ENCODE peak calls at places on chromosomes 7 and 10, in six cellular contexts. Y is HepG2, T is upper lobe of left lung, A is A549, G is K562, E is GM12878. L is an unnamed sample.
A peak's percentile ranks its signal among the peaks of the same experiment; 100 is the strongest.

GRCh38 chr10:63887026-63887589 is 365.9 kb downstream of the REEP3 start:
- ATAC-seq in G (peak; percentile 99), E (no peak), A (peak; percentile 79), T (no peak), Y (peak; percentile 86), L (no peak)

GRCh38 chr7:116727432-116728009 is 55.5 kb downstream of the MET start:
- ATAC-seq in T (peak; percentile 16), Y (peak; percentile 75), A (peak; percentile 13), G (no peak), E (no peak), L (no peak)

GRCh38 chr7:105127179-105127578 is 113.2 kb downstream of the KMT2E start:
- ATAC-seq in Y (no peak), T (no peak), G (no peak), E (no peak), A (no peak), L (no peak)

GRCh38 chr7:41367967-41368882 is 334.7 kb downstream of the INHBA start:
- ATAC-seq in Y (no peak), E (no peak), G (no peak), A (no peak), T (no peak), L (no peak)

GRCh38 chr10:21757601-21757901 is 223.5 kb downstream of the MLLT10 start:
- ATAC-seq in G (peak; percentile 31), Y (no peak), E (no peak), T (no peak), A (no peak), L (no peak)

GRCh38 chr10:120931999-120932398 is 80.8 kb downstream of the WDR11 start:
- ATAC-seq in E (no peak), G (no peak), T (no peak), A (no peak), Y (no peak), L (no peak)

GRCh38 chr10:25890995-25891394 is 43.0 kb upstream of the MYO3A start:
- ATAC-seq in A (no peak), T (no peak), E (no peak), G (no peak), Y (no peak), L (no peak)

GRCh38 chr7:39608278-39608677 is 15.1 kb upstream of the RALA start:
- ATAC-seq in Y (no peak), E (no peak), G (no peak), T (no peak), A (no peak), L (no peak)

GRCh38 chr7:98748090-98748489 is 121.7 kb downstream of the TMEM130 start:
- ATAC-seq in A (no peak), E (no peak), G (no peak), T (no peak), Y (no peak), L (no peak)

GRCh38 chr7:690478-691360 is 35.8 kb upstream of the DNAAF5 start:
- ATAC-seq in G (no peak), T (no peak), E (no peak), Y (no peak), A (no peak), L (no peak)

GRCh38 chr7:147903871-147904576 is 686.5 kb upstream of the C7orf33 start:
- ATAC-seq in G (no peak), E (no peak), A (no peak), T (no peak), Y (no peak), L (no peak)

GRCh38 chr10:68879628-68880027 is 21.5 kb upstream of the DDX50 start:
- ATAC-seq in A (peak; percentile 57), T (no peak), G (no peak), E (no peak), Y (no peak), L (no peak)

GRCh38 chr7:124784879-124785818 is 19.6 kb upstream of the GPR37 start:
- ATAC-seq in A (peak; percentile 93), G (peak; percentile 90), E (peak; percentile 77), Y (peak; percentile 88), T (peak; percentile 83), L (peak; percentile 57)

GRCh38 chr7:16232273-16232672 is 189.1 kb downstream of the CRPPA start:
- ATAC-seq in G (no peak), E (no peak), Y (no peak), A (no peak), T (no peak), L (no peak)

GRCh38 chr7:43648725-43649406 is 66.0 kb downstream of the STK17A start:
- ATAC-seq in Y (no peak), T (peak; percentile 47), G (no peak), E (peak; percentile 77), A (peak; percentile 11), L (no peak)

GRCh38 chr7:126403040-126403439 is 849.7 kb downstream of the GRM8 start:
- ATAC-seq in E (no peak), G (no peak), Y (no peak), A (no peak), T (no peak), L (no peak)

GRCh38 chr7:117296066-117296465 is 26.8 kb downstream of the WNT2 start:
- ATAC-seq in T (no peak), Y (no peak), G (no peak), E (no peak), A (no peak), L (no peak)

GRCh38 chr7:35342786-35343185 is 88.9 kb upstream of the TBX20 start:
- ATAC-seq in T (no peak), Y (no peak), E (no peak), G (no peak), A (no peak), L (no peak)

GRCh38 chr7:25849361-25850184 is 302.4 kb upstream of the NFE2L3 start:
- ATAC-seq in G (peak; percentile 49), T (peak; percentile 72), E (no peak), A (peak; percentile 69), Y (peak; percentile 43), L (peak; percentile 40)

GRCh38 chr7:44072364-44073231 is 7.2 kb upstream of the PGAM2 start:
- ATAC-seq in A (peak; percentile 90), T (peak; percentile 72), G (peak; percentile 90), E (peak; percentile 75), Y (peak; percentile 81), L (peak; percentile 59)

GRCh38 chr10:93309062-93309461 is 173.1 kb downstream of the MYOF start:
- ATAC-seq in Y (no peak), E (no peak), T (no peak), G (no peak), A (peak; percentile 32), L (no peak)

GRCh38 chr10:114304566-114305421 is 65.7 kb downstream of the VWA2 start:
- ATAC-seq in G (no peak), E (peak; percentile 88), A (peak; percentile 78), T (peak; percentile 65), Y (peak; percentile 92), L (peak; percentile 35)

GRCh38 chr7:159143780-159144755 is 599 bp downstream of the VIPR2 start:
- ATAC-seq in Y (no peak), T (peak; percentile 69), A (no peak), E (no peak), G (no peak), L (peak; percentile 42)

GRCh38 chr7:90961037-90961725 is 303.1 kb upstream of the FZD1 start:
- ATAC-seq in T (no peak), E (no peak), G (no peak), Y (no peak), A (no peak), L (no peak)

GRCh38 chr10:21329995-21330627 is 195.4 kb downstream of the SKIDA1 start:
- ATAC-seq in A (peak; percentile 83), G (no peak), T (peak; percentile 86), Y (peak; percentile 58), E (peak; percentile 54), L (peak; percentile 63)

GRCh38 chr10:128641998-128642397 is 515.8 kb upstream of the MKI67 start:
- ATAC-seq in A (no peak), E (no peak), G (no peak), Y (no peak), T (no peak), L (no peak)

GRCh38 chr10:30979956-30980355 is 51.7 kb downstream of the ZNF438 start:
- ATAC-seq in E (no peak), Y (no peak), A (no peak), G (no peak), T (no peak), L (no peak)

GRCh38 chr7:134126937-134127848 is at the start of gene LRGUK:
- ATAC-seq in T (peak; percentile 99), G (peak; percentile 100), A (peak; percentile 100), E (peak; percentile 100), Y (peak; percentile 100), L (peak; percentile 96)

DNA sequence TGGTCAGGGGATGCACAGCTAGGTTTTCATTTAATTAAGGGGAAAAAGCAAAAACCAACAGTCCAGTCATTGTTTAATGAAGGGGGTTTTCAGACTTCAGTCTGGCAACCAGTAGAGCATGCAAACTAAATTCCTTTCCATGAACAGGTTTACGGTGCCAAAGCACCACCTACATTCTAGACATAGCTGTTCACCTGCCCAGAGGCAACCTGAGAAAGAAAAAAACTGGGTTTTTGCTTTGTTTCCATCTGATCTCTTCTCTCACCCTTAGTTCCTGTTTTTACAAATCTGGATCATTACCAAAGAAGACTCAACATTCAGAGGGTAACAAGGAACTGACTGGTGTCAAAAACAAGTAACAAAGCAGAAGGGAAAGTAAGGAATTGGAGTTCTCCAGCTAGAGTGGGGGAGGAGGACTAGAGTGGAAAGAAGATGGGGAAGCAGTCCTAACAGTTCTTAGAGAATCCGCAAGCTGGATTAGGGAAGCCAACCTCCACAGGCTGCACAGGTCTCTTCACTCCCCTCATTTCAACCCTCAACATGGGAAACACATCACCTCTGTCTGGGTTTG is 36.4 kb downstream of the CPVL start:
- ATAC-seq in E (no peak), A (no peak), G (no peak), Y (no peak), T (peak; percentile 49), L (no peak)
- TF ChIP-seq EP300 in E (no peak), A (no peak), G (no peak), Y (no peak), T (no peak), L (no peak)

GRCh38 chr10:88163572-88163971 is 300.1 kb downstream of the PTEN start:
- ATAC-seq in G (no peak), T (no peak), E (no peak), Y (no peak), A (no peak), L (no peak)
- H3K4me3 ChIP-seq in G (no peak overlapping the region), T (no peak overlapping the region), E (no peak overlapping the region), Y (no peak overlapping the region), A (no peak overlapping the region), L (no peak overlapping the region)

DNA sequence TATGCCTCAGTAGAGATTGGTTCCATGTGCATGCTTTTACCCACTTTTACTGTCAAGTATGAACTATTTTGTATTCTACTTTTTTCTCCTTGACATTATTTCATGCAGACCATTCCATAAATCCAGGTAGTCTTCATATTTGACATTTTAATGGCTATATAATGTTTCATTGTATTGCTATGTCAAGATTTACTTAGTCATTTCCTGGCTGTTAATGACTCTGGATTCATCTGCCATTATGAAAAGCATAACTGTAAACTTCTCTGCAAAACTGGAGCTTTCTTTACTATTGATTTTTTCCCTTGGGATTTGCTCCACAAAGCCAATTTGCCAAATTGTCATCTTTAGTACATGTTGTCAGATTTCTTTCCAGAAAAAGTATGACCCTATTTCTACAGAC is 6.8 kb upstream of the MSRB2 start:
- ATAC-seq in T (no peak), G (no peak), Y (no peak), A (no peak), E (no peak), L (no peak)
- TF ChIP-seq EP300 in T (no peak), G (no peak), Y (no peak), A (no peak), E (no peak), L (no peak)

DNA sequence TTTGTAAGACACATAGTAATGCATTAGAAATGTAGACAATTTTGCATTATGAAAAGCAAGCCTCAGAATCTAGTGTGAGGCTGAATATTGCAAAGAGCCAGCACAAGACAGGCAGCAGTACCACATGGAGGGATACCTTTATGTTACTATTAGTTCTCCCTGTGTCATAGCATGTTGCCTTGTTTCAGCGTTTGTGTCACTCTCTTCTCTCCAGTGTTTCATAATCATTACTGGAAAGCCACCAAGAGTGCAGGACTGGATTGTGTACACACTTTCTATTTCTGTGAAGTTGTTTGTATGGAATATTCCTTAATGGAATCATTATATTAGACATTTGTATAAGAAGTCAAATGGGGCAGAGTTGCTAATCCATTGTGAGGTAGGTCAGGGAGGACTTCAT is 8.6 kb downstream of the AHR start:
- ATAC-seq in T (peak; percentile 73), A (peak; percentile 33), G (no peak), Y (peak; percentile 76), E (peak; percentile 5), L (peak; percentile 64)
- H3K4me3 ChIP-seq in T (no peak overlapping the region), A (no peak overlapping the region), G (no peak overlapping the region), Y (no peak overlapping the region), E (no peak overlapping the region), L (peak overlapping the region; percentile 17)